ENCODE peak calls at places on chromosome 22, in seven cellular contexts. P is fibroblast of mammary gland, X is bronchial epithelial cell, L is NB4, K is psoas muscle, R is epithelial cell of proximal tubule, G is breast epithelium. F is an unnamed sample.

GRCh38 chr22:46992121-46992731 is 229.8 kb downstream of the TBC1D22A start:
- DNase-seq in P (no peak), X (no peak), L (no peak), K (no peak), R (no peak), G (no peak), F (no peak)

GRCh38 chr22:46107753-46108563 is 42.4 kb upstream of the PPARA start:
- DNase-seq in P (peak), X (peak), L (no peak), K (no peak), R (no peak), G (no peak), F (no peak)

GRCh38 chr22:49956914-49957825 is 3.4 kb upstream of the PIM3 start:
- DNase-seq in P (no peak), X (no peak), L (no peak), K (peak), R (no peak), G (no peak), F (no peak)

GRCh38 chr22:43406186-43406790 is 5.5 kb upstream of the MPPED1 start:
- DNase-seq in P (no peak), X (no peak), L (no peak), K (no peak), R (no peak), G (no peak), F (no peak)

GRCh38 chr22:48223488-48224190 is 1461.2 kb downstream of the TBC1D22A start:
- DNase-seq in P (no peak), X (no peak), L (no peak), K (no peak), R (no peak), G (no peak), F (no peak)

GRCh38 chr22:26983311-26983710 is 325.9 kb downstream of the MIAT start:
- DNase-seq in P (no peak), X (peak), L (no peak), K (no peak), R (no peak), G (no peak), F (no peak)

GRCh38 chr22:49724030-49724892 is 103.4 kb downstream of the BRD1 start:
- DNase-seq in P (no peak), X (no peak), L (no peak), K (no peak), R (no peak), G (peak), F (no peak)

GRCh38 chr22:49826603-49827306 is 918 bp downstream of the BRD1 start:
- DNase-seq in P (peak), X (peak), L (peak), K (peak), R (no peak), G (no peak), F (no peak)

GRCh38 chr22:33766056-33766455 is 154.2 kb downstream of the LARGE1 start:
- DNase-seq in P (no peak), X (no peak), L (no peak), K (no peak), R (no peak), G (no peak), F (no peak)

GRCh38 chr22:26320469-26320868 is 108.6 kb upstream of the ASPHD2 start:
- DNase-seq in P (no peak), X (no peak), L (no peak), K (no peak), R (no peak), G (no peak), F (no peak)

GRCh38 chr22:43996170-43996980 is 27.7 kb upstream of the PARVB start:
- DNase-seq in P (no peak), X (no peak), L (no peak), K (peak), R (no peak), G (no peak), F (no peak)

GRCh38 chr22:44668190-44668885 is 33.7 kb upstream of the PRR5 start:
- DNase-seq in P (no peak), X (no peak), L (peak), K (peak), R (no peak), G (no peak), F (no peak)

GRCh38 chr22:49358041-49358440 is 469.6 kb downstream of the BRD1 start:
- DNase-seq in P (no peak), X (no peak), L (no peak), K (no peak), R (no peak), G (no peak), F (no peak)

GRCh38 chr22:50016988-50017700 is 4.6 kb upstream of the IL17REL start:
- DNase-seq in P (no peak), X (peak), L (no peak), K (no peak), R (no peak), G (no peak), F (no peak)

GRCh38 chr22:28013611-28014010 is 94.6 kb upstream of the PITPNB start:
- DNase-seq in P (no peak), X (no peak), L (no peak), K (no peak), R (no peak), G (no peak), F (no peak)

GRCh38 chr22:25876871-25877270 is 134.9 kb downstream of the MYO18B start:
- DNase-seq in P (no peak), X (no peak), L (no peak), K (no peak), R (no peak), G (no peak), F (no peak)

GRCh38 chr22:19022755-19023154 is 86.7 kb upstream of the PRODH start:
- DNase-seq in P (no peak), X (no peak), L (no peak), K (no peak), R (no peak), G (no peak), F (no peak)

GRCh38 chr22:47042116-47042825 is 279.8 kb downstream of the TBC1D22A start:
- DNase-seq in P (no peak), X (no peak), L (no peak), K (no peak), R (no peak), G (no peak), F (no peak)

GRCh38 chr22:50146440-50147228 is 23.9 kb upstream of the PANX2 start:
- DNase-seq in P (peak), X (peak), L (peak), K (peak), R (peak), G (no peak), F (no peak)

GRCh38 chr22:50694766-50695420 is 22.3 kb downstream of the SHANK3 start:
- DNase-seq in P (no peak), X (no peak), L (no peak), K (no peak), R (no peak), G (no peak), F (no peak)

GRCh38 chr22:49867303-49868250 is 13.9 kb downstream of the ZBED4 start:
- DNase-seq in P (no peak), X (no peak), L (peak), K (no peak), R (no peak), G (no peak), F (no peak)

GRCh38 chr22:25111579-25112517 is 87.8 kb upstream of the CRYBB3 start:
- DNase-seq in P (no peak), X (no peak), L (peak), K (peak), R (no peak), G (peak), F (no peak)

GRCh38 chr22:47382164-47382890 is 619.9 kb downstream of the TBC1D22A start:
- DNase-seq in P (no peak), X (no peak), L (no peak), K (no peak), R (no peak), G (peak), F (no peak)

GRCh38 chr22:40853961-40854360 is 2.5 kb downstream of the ST13 start:
- DNase-seq in P (peak), X (no peak), L (peak), K (no peak), R (no peak), G (no peak), F (no peak)

GRCh38 chr22:49352361-49353169 is 475.1 kb downstream of the BRD1 start:
- DNase-seq in P (no peak), X (no peak), L (no peak), K (no peak), R (no peak), G (peak), F (no peak)

GRCh38 chr22:40950888-40951794 is at the start of gene RBX1:
- DNase-seq in P (peak), X (peak), L (peak), K (peak), R (peak), G (peak), F (peak)

GRCh38 chr22:42725606-42726355 is 5.1 kb upstream of the A4GALT start:
- DNase-seq in P (no peak), X (no peak), L (no peak), K (no peak), R (no peak), G (no peak), F (no peak)

GRCh38 chr22:18067121-18067520 is 10.7 kb upstream of the PEX26 start:
- DNase-seq in P (no peak), X (no peak), L (no peak), K (no peak), R (no peak), G (no peak), F (no peak)

GRCh38 chr22:49418341-49418894 is 409.3 kb downstream of the BRD1 start:
- DNase-seq in P (no peak), X (no peak), L (no peak), K (no peak), R (no peak), G (no peak), F (no peak)

GRCh38 chr22:42500164-42500835 is 19.3 kb downstream of the RRP7A start:
- DNase-seq in P (peak), X (peak), L (no peak), K (peak), R (no peak), G (peak), F (peak)

GRCh38 chr22:23884133-23884532 is 10.1 kb upstream of the MIF start:
- DNase-seq in P (no peak), X (no peak), L (no peak), K (no peak), R (no peak), G (no peak), F (no peak)

GRCh38 chr22:24155597-24156145 is 25.6 kb upstream of the SUSD2 start:
- DNase-seq in P (peak), X (peak), L (peak), K (peak), R (no peak), G (peak), F (peak)

GRCh38 chr22:18076060-18076497 is 1.7 kb upstream of the PEX26 start:
- DNase-seq in P (peak), X (peak), L (peak), K (peak), R (no peak), G (no peak), F (no peak)

GRCh38 chr22:33247758-33248157 is 189.6 kb upstream of the SYN3 start:
- DNase-seq in P (peak), X (peak), L (no peak), K (no peak), R (no peak), G (no peak), F (no peak)

GRCh38 chr22:20238567-20239062 is 29.5 kb downstream of the RTN4R start:
- DNase-seq in P (peak), X (peak), L (peak), K (peak), R (no peak), G (no peak), F (peak)
- TF ChIP-seq CTCF in P (peak), X (peak), L (peak), K (peak), R (peak), G (no peak), F (peak)

GRCh38 chr22:22230438-22230837 is 14.1 kb upstream of the VPREB1 start:
- DNase-seq in P (no peak), X (no peak), L (no peak), K (no peak), R (no peak), G (no peak), F (no peak)

GRCh38 chr22:22229683-22230420 is 14.7 kb upstream of the VPREB1 start:
- DNase-seq in P (no peak), X (no peak), L (no peak), K (no peak), R (no peak), G (no peak), F (no peak)

GRCh38 chr22:22228421-22228820 is 16.2 kb upstream of the VPREB1 start:
- DNase-seq in P (no peak), X (no peak), L (no peak), K (no peak), R (no peak), G (no peak), F (no peak)

GRCh38 chr22:22228921-22229320 is 15.7 kb upstream of the VPREB1 start:
- DNase-seq in P (no peak), X (no peak), L (no peak), K (no peak), R (no peak), G (no peak), F (no peak)

DNA sequence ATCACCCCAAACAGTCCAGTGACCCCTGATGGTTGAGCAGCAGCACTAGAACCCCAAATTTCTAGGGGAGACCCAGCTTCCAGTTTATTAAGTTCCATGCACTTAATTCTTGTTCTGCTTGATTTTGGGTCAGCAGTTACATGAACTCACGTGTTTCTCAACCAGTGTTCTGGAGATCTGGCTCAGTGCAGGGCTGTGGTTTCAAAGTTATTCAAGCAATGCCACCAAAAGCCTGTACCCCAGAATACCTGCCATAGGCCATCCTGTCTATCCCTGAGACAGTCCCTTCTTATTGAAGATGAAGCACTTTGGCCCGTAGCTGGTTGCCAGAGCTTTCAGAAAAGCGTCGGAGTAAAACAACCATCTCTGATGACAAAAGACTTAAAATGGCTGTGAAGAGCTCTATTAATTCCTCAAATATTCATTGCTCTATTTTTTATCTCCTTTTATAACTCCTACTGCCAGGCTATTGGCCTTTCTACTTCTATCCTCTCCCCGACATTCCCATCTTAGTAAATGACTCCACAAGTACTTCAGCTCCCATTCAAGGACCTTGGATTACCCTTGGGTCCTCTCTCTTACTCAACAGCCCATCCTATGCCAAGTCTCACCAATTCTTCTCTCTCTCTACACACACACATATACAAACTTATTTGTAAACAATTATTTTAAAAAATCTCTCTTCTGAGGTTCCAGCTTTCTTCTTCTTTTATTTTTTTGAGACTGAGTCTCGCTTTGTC is 18.0 kb upstream of the VPREB1 start:
- DNase-seq in P (no peak), X (no peak), L (no peak), K (no peak), R (no peak), G (no peak), F (no peak)
- H3K4me3 ChIP-seq in P (no peak), X (no peak), L (no peak), K (no peak), R (no peak), G (no peak), F (no peak)

GRCh38 chr22:31995046-31995445 is 48.0 kb upstream of the SLC5A1 start:
- DNase-seq in P (no peak), X (no peak), L (peak), K (no peak), R (no peak), G (no peak), F (no peak)
- TF ChIP-seq CTCF in P (peak), X (no peak), L (peak), K (no peak), R (peak), G (no peak), F (peak)

GRCh38 chr22:35377735-35378134 is 3.2 kb upstream of the HMOX1 start:
- DNase-seq in P (no peak), X (no peak), L (peak), K (no peak), R (no peak), G (no peak), F (no peak)
- H3K4me3 ChIP-seq in P (no peak), X (no peak), L (no peak), K (no peak), R (no peak), G (no peak), F (no peak)

DNA sequence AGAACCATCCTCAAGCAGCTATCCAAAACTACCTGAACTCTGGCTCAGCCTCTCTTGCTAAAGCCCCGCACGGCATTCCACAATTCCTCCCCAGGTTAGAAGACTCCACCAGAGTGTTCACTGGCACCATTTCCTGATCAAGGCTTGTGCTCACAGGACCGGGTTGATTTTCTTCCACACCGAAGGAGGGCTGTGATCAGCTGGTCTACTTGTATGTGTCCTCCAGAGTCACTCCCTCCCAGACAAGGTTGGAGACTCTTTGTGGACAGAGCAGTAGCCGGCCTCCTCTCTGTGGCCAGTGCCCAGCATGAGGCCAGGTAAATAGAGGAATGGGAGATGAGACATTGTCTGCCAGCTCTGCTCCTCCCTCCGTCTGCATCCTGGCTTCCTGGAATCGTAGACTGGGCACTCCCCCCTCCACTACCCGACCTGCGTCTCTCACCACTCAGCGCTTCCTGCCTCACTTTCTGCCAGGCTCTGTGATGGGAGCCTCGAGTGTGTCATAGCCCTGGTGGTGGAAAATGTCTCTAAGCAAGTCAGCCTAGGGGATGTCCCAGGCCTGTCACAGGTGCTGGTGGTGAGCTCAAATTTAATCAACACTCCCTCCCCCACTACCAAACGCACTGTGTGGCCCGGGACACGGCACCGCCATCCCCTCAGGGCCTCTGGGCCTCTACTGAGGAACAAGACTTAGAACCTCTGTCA is 12.5 kb upstream of the TMPRSS6 start:
- DNase-seq in P (peak), X (peak), L (no peak), K (no peak), R (peak), G (no peak), F (no peak)
- TF ChIP-seq CTCF in P (no peak), X (no peak), L (no peak), K (no peak), R (peak), G (no peak), F (no peak)

DNA sequence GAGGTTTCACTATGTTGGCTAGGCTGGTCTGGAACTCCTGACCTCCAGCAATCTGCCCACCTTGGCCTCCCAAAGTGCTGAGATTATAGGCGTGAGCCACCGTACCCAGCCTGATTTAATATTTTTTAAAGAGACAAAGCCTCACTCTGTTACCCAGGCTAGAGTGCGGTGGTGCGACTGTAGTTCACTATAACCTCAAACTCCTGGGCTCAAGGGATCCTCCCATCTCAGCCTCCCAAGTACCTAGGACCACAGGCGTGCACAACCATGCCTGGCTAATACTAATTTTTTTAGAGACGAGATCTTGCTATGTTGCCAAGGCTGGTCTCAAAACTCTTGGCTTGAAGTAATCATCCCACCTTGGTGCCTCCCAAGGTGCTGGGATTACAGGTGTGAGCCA is 13.5 kb downstream of the GTPBP1 start:
- DNase-seq in P (no peak), X (no peak), L (no peak), K (no peak), R (no peak), G (no peak), F (no peak)
- H3K4me3 ChIP-seq in P (no peak), X (no peak), L (no peak), K (no peak), R (no peak), G (no peak), F (no peak)

GRCh38 chr22:37740455-37741311 is 43.8 kb downstream of the TRIOBP start:
- DNase-seq in P (no peak), X (no peak), L (no peak), K (no peak), R (no peak), G (no peak), F (no peak)

GRCh38 chr22:37739611-37740049 is 42.8 kb downstream of the TRIOBP start:
- DNase-seq in P (no peak), X (no peak), L (peak), K (peak), R (no peak), G (no peak), F (no peak)

GRCh38 chr22:37742374-37743092 is 45.7 kb downstream of the TRIOBP start:
- DNase-seq in P (peak), X (peak), L (peak), K (peak), R (peak), G (no peak), F (no peak)

GRCh38 chr22:37741312-37741795 is 44.5 kb downstream of the TRIOBP start:
- DNase-seq in P (peak), X (peak), L (peak), K (peak), R (no peak), G (no peak), F (no peak)

DNA sequence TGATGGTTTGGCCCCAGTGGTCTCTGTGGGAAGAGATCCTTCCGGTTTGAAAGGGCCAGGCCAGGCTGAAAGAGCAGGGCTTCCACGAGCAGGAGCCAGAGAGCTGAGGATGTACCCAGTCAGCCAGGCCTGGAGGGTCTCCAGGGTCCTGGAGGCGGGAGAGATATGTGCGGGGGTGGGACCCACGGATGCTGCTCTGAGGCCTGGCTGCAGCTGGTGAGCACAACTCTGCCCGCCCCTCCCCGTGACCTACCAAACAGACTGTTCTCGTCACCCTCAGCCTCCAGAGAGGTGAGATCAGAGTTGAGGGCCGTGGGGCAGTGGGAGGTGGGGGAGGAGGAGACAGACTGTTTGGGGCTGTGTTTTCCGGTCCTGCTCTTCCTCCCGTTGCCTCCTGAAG is 42.2 kb downstream of the TRIOBP start:
- DNase-seq in P (peak), X (no peak), L (peak), K (peak), R (no peak), G (no peak), F (no peak)
- TF ChIP-seq CTCF in P (peak), X (no peak), L (no peak), K (no peak), R (no peak), G (no peak), F (no peak)

GRCh38 chr22:30245985-30246901 is at the start of gene LIF:
- DNase-seq in P (peak), X (peak), L (no peak), K (no peak), R (no peak), G (no peak), F (no peak)

GRCh38 chr22:30240541-30241417 is 5.8 kb downstream of the LIF start:
- DNase-seq in P (peak), X (no peak), L (no peak), K (no peak), R (no peak), G (no peak), F (no peak)

GRCh38 chr22:30245181-30245984 is 1.2 kb downstream of the LIF start:
- DNase-seq in P (no peak), X (no peak), L (no peak), K (no peak), R (no peak), G (no peak), F (no peak)

GRCh38 chr22:30241576-30242371 is 4.8 kb downstream of the LIF start:
- DNase-seq in P (no peak), X (no peak), L (no peak), K (no peak), R (no peak), G (no peak), F (no peak)

GRCh38 chr22:30243671-30244465 is 2.7 kb downstream of the LIF start:
- DNase-seq in P (no peak), X (no peak), L (no peak), K (no peak), R (no peak), G (no peak), F (no peak)
- H3K4me3 ChIP-seq in P (no peak), X (no peak), L (no peak), K (no peak), R (peak), G (no peak), F (peak)

F was measured in retinal pigment epithelial cell.